ENCODE peak calls at places on chromosome 11, in ten cellular contexts. N is adrenal gland, M is RWPE2, X is NCI-H1105, B is RWPE1, A is astrocyte of the spinal cord, Y is renal cortical epithelial cell, U is ovary, H is PC-9, O is kidney epithelial cell. D is an unnamed sample.

GRCh38 chr11:66068923-66069714 is 953 bp upstream of the PACS1 start:
- DNase-seq in N (peak), M (no peak), X (no peak), B (no peak), A (peak), Y (peak), U (peak), H (no peak), O (no peak), D (peak)

GRCh38 chr11:125413226-125413625 is 82.8 kb downstream of the FEZ1 start:
- DNase-seq in N (no peak), M (no peak), X (no peak), B (no peak), A (no peak), Y (no peak), U (no peak), H (no peak), O (no peak), D (no peak)

GRCh38 chr11:20163778-20164133 is 3.5 kb upstream of the DBX1 start:
- DNase-seq in N (no peak), M (no peak), X (no peak), B (no peak), A (no peak), Y (no peak), U (no peak), H (no peak), O (no peak), D (no peak)

GRCh38 chr11:30260813-30261212 is 30.0 kb downstream of the FSHB start:
- DNase-seq in N (no peak), M (no peak), X (no peak), B (no peak), A (no peak), Y (no peak), U (no peak), H (no peak), O (no peak), D (no peak)

GRCh38 chr11:72812968-72813739 is 1.1 kb upstream of the ATG16L2 start:
- DNase-seq in N (no peak), M (no peak), X (peak), B (peak), A (peak), Y (peak), U (peak), H (peak), O (no peak), D (peak)

GRCh38 chr11:43278302-43278956 is 33.4 kb upstream of the API5 start:
- DNase-seq in N (no peak), M (no peak), X (no peak), B (peak), A (peak), Y (peak), U (no peak), H (no peak), O (no peak), D (peak)

GRCh38 chr11:94895971-94896370 is 77.4 kb downstream of the CWC15 start:
- DNase-seq in N (no peak), M (no peak), X (no peak), B (no peak), A (peak), Y (peak), U (no peak), H (no peak), O (peak), D (peak)

GRCh38 chr11:6388747-6389146 is 1.5 kb upstream of the SMPD1 start:
- DNase-seq in N (no peak), M (no peak), X (no peak), B (no peak), A (no peak), Y (no peak), U (no peak), H (no peak), O (no peak), D (no peak)

GRCh38 chr11:60914620-60915249 is 777 bp downstream of the TMEM109 start:
- DNase-seq in N (no peak), M (no peak), X (no peak), B (peak), A (peak), Y (no peak), U (no peak), H (no peak), O (no peak), D (peak)